ENCODE peak calls at places on chromosomes 13 and 19, in seven cellular contexts. L is Panc1, P is A549, W is K562, R is HCT116, Z is GM12878, E is GM23338. K is an unnamed sample.

GRCh38 chr19:11581740-11582139 is 4.3 kb upstream of the ACP5 start:
- DNase-seq in R (no peak), W (peak), L (no peak), Z (peak), P (no peak), E (no peak), K (no peak)

GRCh38 chr19:879711-880438 is 13.1 kb downstream of the MED16 start:
- DNase-seq in L (no peak), P (no peak), E (no peak), Z (no peak), W (no peak), R (no peak), K (no peak)

GRCh38 chr19:4638330-4638729 is 986 bp upstream of the TNFAIP8L1 start:
- DNase-seq in P (no peak), L (no peak), E (no peak), Z (no peak), W (no peak), R (no peak), K (no peak)

GRCh38 chr19:13987101-13987890 is 18.8 kb downstream of the RFX1 start:
- DNase-seq in E (no peak), L (no peak), W (no peak), Z (no peak), P (no peak), R (no peak), K (peak)

GRCh38 chr13:42110410-42111155 is 62.1 kb downstream of the DGKH start:
- DNase-seq in W (peak), Z (peak), P (peak), E (peak), R (peak), L (peak), K (peak)

GRCh38 chr13:51478418-51479198 is 25.8 kb upstream of the INTS6 start:
- DNase-seq in Z (no peak), W (no peak), R (no peak), P (no peak), E (no peak), L (no peak), K (no peak)

GRCh38 chr19:53908106-53908932 is 759 bp upstream of the CACNG7 start:
- DNase-seq in Z (no peak), W (peak), E (peak), P (peak), R (no peak), L (no peak), K (peak)

GRCh38 chr13:34340534-34340933 is 522.6 kb downstream of the RFC3 start:
- DNase-seq in E (no peak), Z (no peak), P (peak), L (no peak), R (no peak), W (no peak), K (no peak)

GRCh38 chr13:68927387-68928026 is 1180.1 kb upstream of the ATXN8OS start:
- DNase-seq in R (peak), P (peak), E (peak), W (no peak), Z (no peak), L (peak), K (peak)

DNA sequence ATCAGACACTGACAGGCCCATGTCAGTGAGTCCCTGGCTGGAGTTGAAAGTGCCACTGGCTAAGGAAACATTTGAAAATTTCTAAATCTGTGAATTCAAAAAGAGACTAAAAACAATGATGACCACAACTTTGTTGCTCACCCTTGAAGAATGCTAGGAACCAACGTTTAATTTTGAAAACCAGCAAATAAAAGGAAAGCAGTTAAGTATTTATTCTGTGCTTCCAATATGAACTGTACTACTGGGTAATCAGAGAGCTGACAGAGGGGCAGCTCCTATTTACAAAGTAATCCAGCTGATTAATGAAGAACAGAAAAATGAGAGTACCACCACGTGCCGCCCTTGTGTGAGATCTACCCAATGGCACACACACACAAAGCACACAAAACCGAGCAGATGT is 44.7 kb upstream of the LATS2 start:
- DNase-seq in Z (no peak), L (no peak), R (no peak), P (no peak), W (no peak), E (no peak), K (no peak)
- TF ChIP-seq REST in Z (no peak), L (no peak), R (no peak), P (no peak), W (no peak), E (no peak), K (no peak)

DNA sequence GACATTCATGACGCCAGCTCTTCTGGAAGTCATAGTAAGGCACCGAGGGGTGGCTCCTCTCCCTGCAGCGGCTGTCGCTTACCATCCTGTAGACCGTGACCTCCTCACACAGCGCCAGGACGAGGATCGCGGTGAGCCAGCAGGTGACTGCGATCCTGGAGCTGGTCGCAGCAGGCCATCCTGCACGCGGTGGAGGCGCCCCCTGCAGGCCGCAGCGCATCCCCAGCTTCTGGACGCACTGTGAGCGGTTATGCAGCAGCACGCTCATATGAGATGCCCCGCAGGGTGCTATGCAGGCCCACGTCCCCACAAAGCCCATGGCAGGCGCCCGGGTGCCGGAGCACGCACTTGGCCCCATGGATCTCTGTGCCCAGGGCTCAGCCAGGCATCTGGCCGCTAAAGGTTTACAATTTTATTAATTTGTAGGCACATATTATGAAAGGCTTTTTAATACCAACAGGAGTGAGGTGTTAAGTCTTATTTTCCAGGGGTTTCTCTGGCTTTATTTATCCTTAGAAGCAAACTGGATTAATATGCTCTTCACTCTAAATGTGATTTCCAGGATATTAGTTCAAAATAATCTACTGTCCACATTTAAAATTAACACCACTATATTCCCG is 35.6 kb upstream of the PSPC1 start:
- DNase-seq in P (peak), E (peak), R (peak), L (no peak), Z (no peak), W (peak), K (peak)
- TF ChIP-seq CTCF in P (peak), E (peak), R (peak), L (peak), Z (peak), W (peak), K (peak)

GRCh38 chr13:108342369-108343289 is 73.1 kb downstream of the TNFSF13B start:
- DNase-seq in E (peak), Z (peak), L (peak), R (peak), P (peak), W (no peak), K (peak)
- TF ChIP-seq REST in E (no peak), Z (no peak), L (no peak), R (no peak), P (no peak), W (no peak), K (no peak)

DNA sequence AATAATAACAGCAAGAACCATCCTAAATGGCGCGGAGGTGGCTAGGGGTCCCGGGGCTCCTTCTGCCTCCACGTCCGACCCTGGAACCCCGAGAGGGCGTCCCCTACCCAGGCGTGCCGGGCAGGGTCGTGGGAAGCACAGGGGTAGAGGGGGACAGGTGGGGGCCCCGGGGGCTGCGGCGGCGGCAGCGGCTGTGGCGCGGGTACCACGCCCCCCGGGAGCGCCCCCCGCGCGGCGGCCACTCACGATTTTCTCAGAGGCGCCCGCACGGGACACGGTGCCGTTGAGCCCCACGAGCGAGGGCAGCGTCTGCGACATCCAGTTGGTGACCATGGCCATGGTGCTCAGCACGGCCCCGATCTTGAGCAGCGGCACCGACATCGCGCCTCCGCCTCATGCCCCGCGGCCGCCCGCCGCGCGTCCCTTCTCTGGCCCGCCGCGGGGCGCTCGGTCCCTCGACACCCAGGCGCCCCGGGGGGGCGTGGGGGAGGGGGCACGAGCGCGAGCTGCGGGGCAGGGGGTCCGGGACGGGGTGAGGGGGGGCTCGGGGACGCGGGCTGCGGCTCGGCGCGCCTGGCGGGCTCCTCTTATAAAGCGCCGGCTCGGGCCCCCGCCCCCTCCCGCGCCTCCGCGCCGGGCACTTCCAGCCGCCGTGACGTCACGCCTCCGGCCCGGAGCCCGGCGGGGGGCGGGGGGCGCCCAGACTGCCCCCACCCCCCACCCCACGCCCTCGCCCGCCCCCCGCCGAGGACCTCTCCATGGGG is 22.9 kb downstream of the OLFM2 start:
- DNase-seq in E (no peak), W (peak), P (no peak), L (no peak), R (no peak), Z (no peak), K (peak)
- TF ChIP-seq CTCF in E (no peak), W (no peak), P (no peak), L (no peak), R (no peak), Z (no peak), K (no peak)

GRCh38 chr13:111383591-111384440 is 63.4 kb downstream of the TEX29 start:
- DNase-seq in L (no peak), P (no peak), E (no peak), R (no peak), Z (no peak), W (no peak), K (no peak)

GRCh38 chr13:111382877-111383276 is 62.4 kb downstream of the TEX29 start:
- DNase-seq in R (no peak), L (no peak), Z (no peak), P (no peak), W (no peak), E (no peak), K (no peak)

GRCh38 chr13:111382411-111382810 is 62.0 kb downstream of the TEX29 start:
- DNase-seq in R (no peak), E (no peak), Z (no peak), L (no peak), P (no peak), W (no peak), K (no peak)

GRCh38 chr13:111385182-111385857 is 64.9 kb downstream of the TEX29 start:
- DNase-seq in P (no peak), Z (no peak), E (no peak), R (no peak), L (no peak), W (no peak), K (no peak)

GRCh38 chr13:111384441-111385181 is 64.2 kb downstream of the TEX29 start:
- DNase-seq in W (no peak), R (no peak), L (no peak), P (no peak), E (no peak), Z (no peak), K (no peak)
- TF ChIP-seq REST in W (no peak), R (no peak), L (no peak), P (no peak), E (no peak), Z (no peak), K (no peak)

GRCh38 chr19:18000480-18000980 is 7.4 kb upstream of the ARRDC2 start:
- DNase-seq in E (no peak), P (no peak), W (no peak), L (no peak), R (no peak), Z (no peak), K (no peak)
- TF ChIP-seq CTCF in E (no peak), P (no peak), W (no peak), L (no peak), R (no peak), Z (no peak), K (no peak)

GRCh38 chr19:19134687-19135158 is 3.6 kb downstream of the TMEM161A start:
- DNase-seq in R (no peak), Z (no peak), E (peak), P (no peak), L (no peak), W (peak), K (peak)
- TF ChIP-seq REST in R (no peak), Z (no peak), E (no peak), P (no peak), L (no peak), W (no peak), K (no peak)

GRCh38 chr19:34231439-34231838 is 22.9 kb upstream of the GARRE1 start:
- DNase-seq in L (no peak), E (peak), Z (no peak), P (no peak), R (no peak), W (no peak), K (no peak)
- TF ChIP-seq CTCF in L (no peak), E (no peak), Z (no peak), P (no peak), R (no peak), W (no peak), K (no peak)

DNA sequence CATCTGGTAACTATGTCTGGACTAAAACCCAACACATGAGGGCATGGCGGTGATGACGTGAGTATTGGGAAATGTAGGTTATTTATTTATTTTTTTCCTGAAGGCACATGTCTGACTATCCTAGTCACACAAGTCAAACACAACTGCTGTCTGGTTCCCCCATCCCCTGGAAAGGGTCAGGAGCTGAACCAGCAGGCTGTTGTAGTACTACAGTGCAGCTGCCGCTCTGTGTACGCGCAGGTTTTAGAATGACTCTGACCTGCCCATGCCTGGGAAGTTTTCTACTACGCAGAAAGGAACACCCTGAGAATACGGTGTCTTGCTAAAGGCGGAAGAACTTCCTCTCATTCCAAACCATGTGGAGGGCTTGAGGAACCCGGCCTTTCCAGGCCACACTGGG is 1.2 kb downstream of the SLC7A1 start:
- DNase-seq in L (peak), R (no peak), P (peak), Z (peak), E (peak), W (no peak), K (peak)
- TF ChIP-seq REST in L (no peak), R (no peak), P (no peak), Z (no peak), E (no peak), W (no peak), K (no peak)

DNA sequence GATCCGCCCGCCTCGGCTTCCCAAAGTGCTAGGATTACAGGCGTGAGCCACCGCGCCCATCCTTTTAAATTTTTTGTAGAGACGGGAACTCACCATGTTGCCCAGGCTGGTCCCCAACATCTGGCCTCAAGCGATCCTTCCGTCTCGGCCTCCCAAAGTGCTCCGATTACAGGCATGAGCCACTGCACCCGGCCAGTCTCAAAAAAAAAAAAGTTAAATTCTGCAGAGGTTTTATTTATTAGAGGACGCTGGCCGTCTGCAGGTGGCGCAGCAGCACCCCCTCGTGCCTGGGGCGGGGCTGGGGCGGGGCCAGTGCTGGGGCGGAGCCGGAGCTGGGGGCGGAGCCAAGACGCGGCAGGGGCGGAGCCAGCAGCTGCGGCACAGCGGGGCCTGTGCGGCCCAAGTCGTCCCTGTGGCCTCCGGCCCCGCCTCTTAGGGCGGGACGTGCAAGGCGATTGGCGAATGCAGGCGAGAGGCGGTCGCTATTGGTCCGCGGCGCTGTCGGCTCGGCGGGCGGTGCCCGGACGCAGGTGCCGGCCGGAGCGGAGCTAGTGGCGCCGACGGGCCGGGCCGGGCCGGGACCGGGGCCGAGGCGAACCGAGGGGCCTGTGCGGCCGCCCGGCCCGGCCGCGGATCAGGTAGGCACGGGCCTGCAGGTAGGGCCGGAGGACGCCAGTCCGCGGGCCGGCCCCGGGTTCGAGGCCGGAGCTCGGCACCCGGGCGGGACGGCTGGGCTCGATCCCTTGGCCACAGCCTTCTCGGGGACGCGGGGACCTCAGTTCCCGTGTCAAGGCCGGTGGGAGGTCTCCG is at the start of gene MARCHF2:
- DNase-seq in E (peak), Z (peak), R (peak), P (peak), W (peak), L (peak), K (peak)
- TF ChIP-seq CTCF in E (peak), Z (peak), R (peak), P (peak), W (peak), L (peak), K (peak)

K was measured in SK-N-SH.